ENCODE peak calls at places on chromosomes 11 and 22, in four cellular contexts. L is choroid plexus epithelial cell; F is stimulated activated CD4-positive, alpha-beta T cell treated with anti-CD3 and anti-CD28 coated beads, Interleukin-2, amount 100 ng/mL, for 48 hours; I is sciatic nerve. W is an unnamed sample.

GRCh38 chr11:13247606-13248320 is 29.8 kb upstream of the BMAL1 start:
- DNase-seq in L (no peak), F (no peak), I (no peak), W (no peak)

GRCh38 chr11:134759314-134759713 is 347.3 kb upstream of the B3GAT1 start:
- DNase-seq in L (no peak), F (no peak), I (no peak), W (no peak)

GRCh38 chr11:131745405-131745804 is 375.0 kb downstream of the NTM start:
- DNase-seq in L (peak; percentile 79), F (no peak), I (no peak), W (no peak)

GRCh38 chr22:31618057-31618456 is 44.0 kb downstream of the PISD start:
- DNase-seq in L (no peak), F (no peak), I (no peak), W (no peak)

GRCh38 chr22:20748082-20748481 is 25.8 kb upstream of the SERPIND1 start:
- DNase-seq in L (no peak), F (no peak), I (no peak), W (no peak)

GRCh38 chr11:47179655-47179991 is 2.9 kb upstream of the ARFGAP2 start:
- DNase-seq in L (peak; percentile 63), F (no peak), I (no peak), W (no peak)

GRCh38 chr11:132205006-132205405 is 834.6 kb downstream of the NTM start:
- DNase-seq in L (no peak), F (no peak), I (no peak), W (no peak)

GRCh38 chr11:121439337-121439736 is 12.8 kb upstream of the SORL1 start:
- DNase-seq in L (no peak), F (no peak), I (no peak), W (no peak)

GRCh38 chr11:133038850-133039249 is 493.5 kb downstream of the OPCML start:
- DNase-seq in L (no peak), F (no peak), I (no peak), W (no peak)

GRCh38 chr22:48370508-48371325 is 1457.0 kb downstream of the BRD1 start:
- DNase-seq in L (no peak), F (no peak), I (no peak), W (no peak)

GRCh38 chr11:30914143-30914762 is 328.1 kb upstream of the MPPED2 start:
- DNase-seq in L (peak; percentile 79), F (peak; percentile 18), I (peak; percentile 74), W (no peak)

GRCh38 chr11:95231126-95231880 is at the start of gene SESN3:
- DNase-seq in L (peak; percentile 100), F (peak; percentile 93), I (peak; percentile 99), W (peak; percentile 99)

GRCh38 chr11:93034031-93034430 is 64.6 kb downstream of the MTNR1B start:
- DNase-seq in L (peak; percentile 97), F (no peak), I (no peak), W (no peak)

GRCh38 chr11:84854498-84854880 is 772.7 kb downstream of the DLG2 start:
- DNase-seq in L (no peak), F (no peak), I (no peak), W (no peak)

GRCh38 chr11:118892515-118892914 is 8.8 kb downstream of the CXCR5 start:
- DNase-seq in L (no peak), F (no peak), I (no peak), W (no peak)

GRCh38 chr11:116813781-116814471 is 9.2 kb downstream of the APOA4 start:
- DNase-seq in L (no peak), F (no peak), I (no peak), W (no peak)

GRCh38 chr11:45864041-45864440 is 16.8 kb downstream of the CRY2 start:
- DNase-seq in L (no peak), F (no peak), I (no peak), W (no peak)

GRCh38 chr22:41782316-41782715 is 18.2 kb upstream of the CCDC134 start:
- DNase-seq in L (no peak), F (no peak), I (no peak), W (no peak)

GRCh38 chr22:46079861-46080821 is 70.2 kb upstream of the PPARA start:
- DNase-seq in L (no peak), F (no peak), I (peak; percentile 89), W (peak; percentile 92)

GRCh38 chr11:120331301-120331966 is 4.8 kb upstream of the ARHGEF12 start:
- DNase-seq in L (peak; percentile 79), F (no peak), I (no peak), W (no peak)

GRCh38 chr22:35727436-35727835 is 9.8 kb downstream of the APOL5 start:
- DNase-seq in L (no peak), F (no peak), I (no peak), W (no peak)